ENCODE peak calls at places on chromosomes 5 and 9, in nine cellular contexts. H is PC-3, X is OCI-LY7, B is A549, P is fibroblast of lung, A is IMR-90, Z is osteoblast, I is neural progenitor cell, N is K562. T is an unnamed sample.

GRCh38 chr5:151534345-151534744 is 56.8 kb downstream of the FAT2 start:
- DNase-seq in I (no peak), Z (no peak), X (no peak), A (no peak), H (no peak), B (no peak), N (no peak), P (no peak), T (no peak)

GRCh38 chr9:135908334-135909204 is 1.2 kb upstream of the CAMSAP1 start:
- DNase-seq in B (no peak), Z (peak), P (no peak), X (no peak), H (peak), N (no peak), I (no peak), A (no peak), T (no peak)

GRCh38 chr5:112412370-112412769 is 6.7 kb downstream of the EPB41L4A start:
- DNase-seq in Z (no peak), X (no peak), H (peak), B (no peak), A (no peak), I (no peak), P (no peak), N (no peak), T (peak)

GRCh38 chr5:155746340-155747038 is 580.5 kb upstream of the SGCD start:
- DNase-seq in B (peak), A (no peak), Z (no peak), X (no peak), H (no peak), N (no peak), P (no peak), I (no peak), T (no peak)

GRCh38 chr9:76654051-76654461 is 110.2 kb upstream of the PCA3 start:
- DNase-seq in A (no peak), B (no peak), X (no peak), P (peak), Z (no peak), H (no peak), I (no peak), N (no peak), T (no peak)

GRCh38 chr5:74067748-74068541 is 441.9 kb downstream of the ARHGEF28 start:
- DNase-seq in H (peak), B (peak), N (no peak), Z (no peak), I (no peak), P (no peak), A (no peak), X (no peak), T (peak)

GRCh38 chr5:104370523-104370922 is 807.9 kb upstream of the NUDT12 start:
- DNase-seq in Z (no peak), B (no peak), N (no peak), H (peak), I (no peak), X (no peak), A (no peak), P (peak), T (no peak)

GRCh38 chr9:113511856-113512761 is 48.6 kb downstream of the RGS3 start:
- DNase-seq in I (peak), H (no peak), Z (peak), A (peak), P (peak), N (no peak), X (peak), B (no peak), T (peak)

GRCh38 chr9:708556-709432 is 132.7 kb upstream of the DMRT1 start:
- DNase-seq in H (no peak), P (no peak), N (no peak), X (no peak), B (no peak), A (no peak), Z (no peak), I (no peak), T (no peak)

GRCh38 chr5:36373527-36374086 is 71.9 kb upstream of the RANBP3L start:
- DNase-seq in B (peak), P (peak), N (no peak), H (peak), X (no peak), Z (peak), A (peak), I (no peak), T (peak)

GRCh38 chr5:122126711-122127385 is 2.5 kb upstream of the ZNF474 start:
- DNase-seq in Z (no peak), X (no peak), I (peak), A (peak), N (no peak), H (no peak), B (no peak), P (peak), T (no peak)
- H3K4me3 ChIP-seq in Z (peak), X (no peak), I (no peak), A (peak), N (peak), H (no peak), B (no peak), P (peak), T (no peak)

GRCh38 chr9:84668204-84669007 is 1.1 kb upstream of the NTRK2 start:
- DNase-seq in H (peak), A (peak), B (peak), X (no peak), Z (peak), N (no peak), I (peak), P (peak), T (peak)
- TF ChIP-seq CTCF in H (peak), A (peak), B (peak), X (no peak), Z (peak), N (no peak), I (peak), P (peak), T (peak)

GRCh38 chr5:93071710-93072109 is 509.3 kb downstream of the NR2F1-AS1 start:
- DNase-seq in B (no peak), N (no peak), P (no peak), X (no peak), A (no peak), H (no peak), I (no peak), Z (no peak), T (no peak)

GRCh38 chr5:93072831-93073459 is 508.1 kb downstream of the NR2F1-AS1 start:
- DNase-seq in H (peak), N (no peak), B (no peak), I (no peak), Z (no peak), X (no peak), P (peak), A (peak), T (peak)

GRCh38 chr5:93070938-93071337 is 510.1 kb downstream of the NR2F1-AS1 start:
- DNase-seq in N (no peak), B (no peak), H (peak), P (no peak), A (no peak), Z (no peak), I (no peak), X (no peak), T (no peak)

GRCh38 chr5:93076096-93076495 is 504.9 kb downstream of the NR2F1-AS1 start:
- DNase-seq in H (no peak), P (peak), N (no peak), Z (no peak), I (no peak), X (no peak), B (no peak), A (peak), T (no peak)

GRCh38 chr5:93073547-93073946 is 507.5 kb downstream of the NR2F1-AS1 start:
- DNase-seq in A (no peak), H (no peak), N (no peak), P (no peak), X (no peak), Z (no peak), B (no peak), I (no peak), T (no peak)
- H3K4me2 ChIP-seq in A (no peak), H (peak), N (no peak), P (no peak), X (no peak), Z (no peak), B (no peak), I (no peak), T (peak)

DNA sequence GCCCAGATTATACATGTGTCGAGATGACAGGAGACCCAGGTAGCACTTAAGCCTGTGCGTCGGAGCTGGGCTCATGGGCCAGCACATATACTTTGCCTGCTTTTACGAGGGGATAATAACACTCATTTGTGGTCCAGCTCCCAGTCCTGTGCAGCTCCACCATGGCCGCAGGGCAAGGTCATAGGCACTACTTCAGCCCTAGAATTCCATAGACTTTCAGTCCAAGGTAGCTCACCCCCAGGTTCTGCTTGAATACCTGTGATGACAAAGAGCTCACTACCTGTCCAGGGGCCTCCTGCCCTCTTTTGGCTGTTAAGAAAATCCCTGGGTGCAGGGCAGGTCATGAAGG is 1.7 kb downstream of the CORO2A start:
- DNase-seq in B (no peak), I (no peak), N (no peak), A (no peak), H (no peak), P (no peak), X (no peak), Z (no peak), T (no peak)
- H3K4me3 ChIP-seq in B (no peak), I (no peak), N (no peak), A (no peak), H (no peak), P (no peak), X (no peak), Z (no peak), T (no peak)

GRCh38 chr5:949275-949543 is 56.5 kb downstream of the TRIP13 start:
- DNase-seq in A (no peak), X (no peak), P (no peak), B (no peak), Z (no peak), H (no peak), I (no peak), N (no peak), T (no peak)

GRCh38 chr5:947626-948471 is 55.2 kb downstream of the TRIP13 start:
- DNase-seq in X (no peak), N (no peak), Z (no peak), P (no peak), H (no peak), I (no peak), A (no peak), B (no peak), T (no peak)

GRCh38 chr5:948472-949274 is 56.0 kb downstream of the TRIP13 start:
- DNase-seq in A (no peak), H (no peak), Z (no peak), I (no peak), B (no peak), X (no peak), N (no peak), P (no peak), T (no peak)

GRCh38 chr5:951940-952596 is 56.5 kb upstream of the NKD2 start:
- DNase-seq in N (no peak), B (no peak), A (no peak), H (no peak), P (no peak), Z (no peak), I (no peak), X (no peak), T (no peak)

DNA sequence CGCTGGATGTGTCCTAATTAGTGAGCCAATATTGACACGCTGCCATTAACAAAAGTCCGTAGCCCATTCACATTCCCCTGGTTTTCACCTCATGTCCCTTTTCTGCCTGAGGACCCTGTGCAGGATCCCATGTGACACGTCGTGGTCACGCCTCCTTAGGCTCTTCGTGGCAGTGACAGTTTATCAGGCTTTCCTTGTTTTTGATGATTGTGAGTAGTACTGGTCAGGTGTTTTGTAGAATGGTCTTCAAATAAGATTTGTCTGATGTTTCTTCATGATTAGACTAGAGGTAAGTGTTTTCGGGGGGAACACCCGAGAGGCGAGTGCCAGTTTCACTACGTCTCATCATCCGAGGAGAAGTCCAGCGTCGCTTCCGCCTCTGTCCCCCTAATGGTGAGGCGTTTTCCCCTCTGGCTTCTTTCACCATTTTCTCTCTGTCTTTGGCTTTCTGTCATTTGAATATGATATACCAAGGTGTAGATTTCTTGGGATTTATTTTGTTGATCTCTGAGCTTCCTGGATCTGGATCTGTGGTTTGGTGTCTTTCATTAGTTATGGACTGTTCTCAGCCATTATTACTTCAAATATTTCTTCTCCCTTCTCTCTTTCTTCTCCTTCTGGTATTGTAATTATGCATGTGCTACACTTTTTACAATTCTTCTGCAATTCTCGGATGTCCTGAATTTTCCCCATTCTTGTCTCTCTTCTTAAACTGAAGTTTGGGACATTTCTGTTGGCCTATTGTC is 57.3 kb downstream of the TRIP13 start:
- DNase-seq in I (no peak), Z (no peak), H (no peak), P (no peak), A (no peak), B (no peak), N (no peak), X (no peak), T (no peak)
- TF ChIP-seq CTCF in I (no peak), Z (no peak), H (no peak), P (no peak), A (no peak), B (no peak), N (no peak), X (no peak), T (no peak)

DNA sequence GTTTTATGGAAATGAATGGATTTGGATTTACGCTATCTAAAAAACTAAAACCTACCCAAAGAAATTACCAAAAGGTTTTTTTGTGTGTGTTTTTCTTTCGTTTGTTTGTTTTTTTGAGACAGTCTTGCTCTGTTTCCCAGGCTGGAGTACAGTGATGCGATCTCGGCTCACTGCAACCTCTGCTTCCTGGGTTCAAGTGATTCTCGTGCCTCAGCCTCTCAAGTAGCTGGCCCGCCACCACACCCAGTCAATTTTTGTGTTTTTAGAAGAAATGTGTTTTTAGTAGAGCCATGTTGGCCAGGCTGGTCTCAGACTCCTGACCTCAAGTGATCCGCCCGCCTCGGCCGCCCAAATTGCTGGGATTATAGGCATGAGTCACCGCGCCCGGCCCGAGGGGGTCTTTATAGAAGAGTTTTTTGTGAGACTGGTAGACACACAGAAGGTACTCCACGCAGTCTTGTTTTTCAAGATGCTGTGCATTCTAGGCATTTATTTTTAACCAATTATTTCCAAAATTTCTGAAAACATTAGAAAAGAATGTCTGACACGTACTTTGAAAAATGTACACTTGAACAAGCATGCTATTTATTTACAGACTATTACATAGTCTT is 75.7 kb downstream of the NR6A1 start:
- DNase-seq in X (no peak), A (peak), B (peak), N (no peak), P (peak), I (peak), H (no peak), Z (no peak), T (no peak)
- H3K4me2 ChIP-seq in X (no peak), A (peak), B (peak), N (no peak), P (no peak), I (peak), H (no peak), Z (peak), T (peak)